ENCODE peak calls at places on chromosomes 3 and 15, in eight cellular contexts. S is AG09319; V is COR-L47; E is H54; Q is NCI-H1417 treated with DMSO at 0.1 percent for 48 hours; M is stimulated activated CD4-positive, alpha-beta T cell treated with anti-CD3 and anti-CD28 coated beads, TNF-alpha, amount 100 ng/mL, for 48 hours; I is NCI-H1092; A is globus pallidus. T is an unnamed sample.

GRCh38 chr3:189652042-189652441 is 20.9 kb downstream of the TP63 start:
- DNase-seq in I (no peak), A (no peak), E (no peak), M (no peak), S (no peak), V (no peak), Q (no peak), T (no peak)

GRCh38 chr3:123153124-123153523 is 48.6 kb upstream of the SEC22A start:
- DNase-seq in E (no peak), I (no peak), S (no peak), V (no peak), A (no peak), Q (no peak), M (no peak), T (no peak)

GRCh38 chr15:88090406-88091085 is 166.0 kb downstream of the NTRK3 start:
- DNase-seq in I (no peak), V (no peak), E (no peak), M (no peak), S (no peak), Q (no peak), A (peak), T (no peak)

GRCh38 chr3:117547956-117548550 is 838.5 kb downstream of the TUSC7 start:
- DNase-seq in V (no peak), S (peak), E (no peak), A (no peak), I (no peak), M (no peak), Q (no peak), T (no peak)

GRCh38 chr15:41474941-41475340 is 18.7 kb upstream of the ITPKA start:
- DNase-seq in I (no peak), S (no peak), Q (no peak), A (no peak), M (no peak), E (no peak), V (no peak), T (no peak)

GRCh38 chr3:149599236-149599635 is 58.6 kb downstream of the WWTR1 start:
- DNase-seq in E (no peak), Q (no peak), M (no peak), I (no peak), S (no peak), A (peak), V (no peak), T (no peak)

GRCh38 chr3:81452406-81452805 is 309.0 kb downstream of the GBE1 start:
- DNase-seq in E (no peak), S (no peak), Q (no peak), V (no peak), A (no peak), M (no peak), I (no peak), T (no peak)

GRCh38 chr3:12922299-12922698 is 80.9 kb upstream of the RPL32 start:
- DNase-seq in E (no peak), M (no peak), Q (no peak), S (no peak), A (no peak), V (peak), I (no peak), T (no peak)

GRCh38 chr3:152477422-152477821 is 208.7 kb downstream of the MBNL1 start:
- DNase-seq in M (no peak), A (no peak), Q (no peak), I (no peak), V (no peak), S (no peak), E (no peak), T (no peak)

GRCh38 chr3:192830279-192831110 is 87.2 kb downstream of the MB21D2 start:
- DNase-seq in S (no peak), V (peak), Q (no peak), M (no peak), A (no peak), E (no peak), I (no peak), T (no peak)

GRCh38 chr15:91723959-91724358 is 129.5 kb upstream of the SLCO3A1 start:
- DNase-seq in S (no peak), A (no peak), M (no peak), Q (no peak), V (no peak), E (no peak), I (no peak), T (no peak)

GRCh38 chr15:40664909-40665308 is 30.1 kb upstream of the RAD51 start:
- DNase-seq in I (no peak), V (no peak), E (no peak), M (no peak), Q (no peak), S (no peak), A (no peak), T (no peak)

GRCh38 chr15:32677238-32677750 is 35.8 kb downstream of the SCG5 start:
- DNase-seq in A (no peak), E (no peak), V (peak), M (no peak), Q (peak), S (no peak), I (peak), T (no peak)

GRCh38 chr3:169146866-169147245 is 516.7 kb downstream of the MECOM start:
- DNase-seq in M (no peak), V (peak), E (no peak), I (no peak), S (no peak), Q (no peak), A (no peak), T (no peak)

T was measured in NCI-H1048.